ENCODE peak calls at places on chromosomes 1 and 21, in nine cellular contexts. B is adrenal gland, T is sigmoid colon, V is OCI-LY7, M is endodermal cell, A is neural progenitor cell, K is fibroblast of lung, Q is heart right ventricle, L is left ventricle myocardium inferior. I is an unnamed sample.
A peak's percentile ranks its signal among the peaks of the same experiment; 100 is the strongest.

GRCh38 chr1:152309955-152310354 is 15.1 kb downstream of the FLG start:
- DNase-seq in A (no peak), K (no peak), T (peak; percentile 55), V (no peak), M (no peak), L (no peak), B (no peak), Q (no peak), I (no peak)

GRCh38 chr21:39715804-39716397 is 29.1 kb upstream of the IGSF5 start:
- DNase-seq in A (peak; percentile 72), M (peak; percentile 76), Q (peak; percentile 16), V (peak; percentile 60), L (peak; percentile 31), K (peak; percentile 21), B (peak; percentile 55), T (peak; percentile 68), I (peak; percentile 45)

GRCh38 chr1:40531381-40532061 is at the start of gene ZNF684:
- DNase-seq in L (peak; percentile 85), B (peak; percentile 96), K (peak; percentile 97), V (peak; percentile 95), T (peak; percentile 94), A (peak; percentile 93), Q (peak; percentile 77), M (peak; percentile 94), I (peak; percentile 95)

GRCh38 chr1:116448785-116449385 is 75.8 kb downstream of the ATP1A1 start:
- DNase-seq in M (no peak), A (no peak), V (no peak), T (no peak), B (no peak), L (no peak), Q (no peak), K (no peak), I (peak; percentile 56)

GRCh38 chr1:3669421-3669821 is 17.1 kb downstream of the TP73 start:
- DNase-seq in B (no peak), L (peak; percentile 20), V (no peak), M (peak; percentile 45), A (no peak), Q (no peak), K (no peak), T (peak; percentile 43), I (no peak)

GRCh38 chr1:203649551-203650011 is 22.9 kb downstream of the ATP2B4 start:
- DNase-seq in M (no peak), B (no peak), Q (no peak), L (no peak), V (no peak), A (no peak), T (no peak), K (no peak), I (no peak)

GRCh38 chr1:228154685-228155571 is 5.2 kb downstream of the GJC2 start:
- DNase-seq in T (peak; percentile 56), A (no peak), L (peak; percentile 11), K (no peak), Q (no peak), V (no peak), B (peak; percentile 11), M (no peak), I (no peak)

GRCh38 chr1:185017966-185018365 is 27.4 kb upstream of the RNF2 start:
- DNase-seq in B (no peak), M (no peak), T (no peak), V (no peak), A (no peak), K (no peak), Q (no peak), L (no peak), I (no peak)

GRCh38 chr1:42038261-42038660 is 114.9 kb upstream of the GUCA2B start:
- DNase-seq in A (no peak), L (no peak), K (no peak), Q (no peak), B (no peak), M (no peak), T (no peak), V (no peak), I (no peak)

GRCh38 chr1:66217021-66217420 is 316.9 kb upstream of the SGIP1 start:
- DNase-seq in K (peak; percentile 90), T (no peak), V (no peak), B (no peak), Q (no peak), L (no peak), A (no peak), M (no peak), I (no peak)

GRCh38 chr1:234997201-234998173 is 131.2 kb downstream of the TOMM20 start:
- DNase-seq in Q (peak; percentile 97), L (peak; percentile 98), V (no peak), T (peak; percentile 100), A (no peak), B (peak; percentile 100), K (peak; percentile 99), M (peak; percentile 44), I (peak; percentile 99)

GRCh38 chr1:63663301-63663700 is 70.1 kb downstream of the PGM1 start:
- DNase-seq in L (no peak), M (no peak), T (no peak), K (peak; percentile 72), V (no peak), B (no peak), A (no peak), Q (no peak), I (peak; percentile 40)

GRCh38 chr1:246632584-246633168 is 66.4 kb downstream of the CNST start:
- DNase-seq in V (no peak), L (no peak), K (peak; percentile 97), M (no peak), Q (no peak), T (no peak), B (no peak), A (peak; percentile 8), I (peak; percentile 29)

GRCh38 chr1:166089804-166090203 is 77.0 kb downstream of the FAM78B start:
- DNase-seq in V (no peak), B (no peak), K (no peak), M (peak; percentile 37), Q (no peak), T (no peak), A (no peak), L (no peak), I (no peak)

DNA sequence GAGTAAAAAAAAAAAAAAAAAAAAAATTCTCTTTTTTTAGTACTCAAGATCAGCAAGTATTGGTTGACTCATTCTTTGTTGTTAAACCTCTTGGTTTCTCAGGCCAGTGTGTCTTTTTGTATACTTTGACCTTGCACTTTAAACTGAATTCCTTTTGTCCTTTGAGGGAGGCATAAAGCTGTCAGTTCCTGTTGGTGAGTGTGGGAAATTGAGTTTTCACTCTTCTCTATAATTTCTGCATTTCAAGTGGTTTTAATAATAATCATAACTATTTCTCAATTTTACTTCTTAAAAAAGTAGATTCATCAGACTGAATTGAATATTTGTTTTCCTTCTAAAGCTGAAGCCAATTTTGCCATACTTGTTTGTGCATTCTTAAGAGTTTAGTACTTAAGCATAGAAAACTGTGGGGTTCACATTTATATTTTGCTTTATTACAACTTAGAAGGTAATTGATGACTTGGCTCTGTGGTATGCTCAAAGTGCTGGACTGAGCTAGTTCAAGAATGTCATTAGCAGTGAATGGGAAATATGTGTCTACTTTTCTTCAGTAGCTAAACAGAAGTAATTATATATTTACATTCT is 43.4 kb downstream of the ITSN1 start:
- DNase-seq in V (no peak), K (peak; percentile 88), A (no peak), T (no peak), M (no peak), B (no peak), L (no peak), Q (no peak), I (peak; percentile 41)
- H3K4me3 ChIP-seq in V (no peak overlapping the region), K (no peak overlapping the region), A (no peak overlapping the region), T (no peak overlapping the region), M (no peak overlapping the region), B (peak overlapping the region; percentile 27), L (no peak overlapping the region), Q (no peak overlapping the region), I (no peak overlapping the region)

DNA sequence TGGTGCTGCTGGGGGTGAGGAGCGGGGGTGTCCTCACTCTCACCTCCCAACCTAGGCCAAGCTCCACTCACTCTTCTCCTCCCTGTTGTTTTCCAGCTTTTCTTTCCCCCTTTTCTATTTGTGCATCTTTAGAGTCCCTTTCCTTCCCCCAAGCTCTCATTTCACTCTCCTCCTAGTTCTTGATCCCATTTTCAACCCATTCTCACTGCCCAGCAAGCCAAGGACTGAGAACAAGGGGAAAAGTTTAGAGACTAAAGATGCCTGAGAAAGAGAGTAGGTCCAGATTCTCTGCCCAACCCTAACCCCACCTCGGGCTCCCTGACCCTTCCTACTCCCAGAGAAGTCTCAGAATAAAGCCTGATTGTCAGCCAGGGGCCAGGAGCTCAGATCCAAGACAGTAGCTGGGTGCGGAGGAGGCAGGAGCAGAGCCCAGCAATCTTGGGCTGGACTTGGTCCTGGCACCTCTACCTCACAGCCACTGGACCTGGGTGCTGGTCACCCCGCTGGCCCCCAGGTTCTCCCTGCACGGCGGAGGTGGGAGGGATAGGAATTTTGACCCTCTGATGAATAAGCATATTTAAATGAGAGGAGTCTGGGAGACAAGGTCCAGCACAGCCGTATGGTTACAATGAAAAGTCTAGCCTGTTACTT is 8.4 kb upstream of the CFAP45 start:
- DNase-seq in A (no peak), V (no peak), M (no peak), T (peak; percentile 51), Q (no peak), B (no peak), L (no peak), K (no peak), I (no peak)
- TF ChIP-seq CTCF in A (no peak), V (no peak), M (no peak), T (no peak), Q (no peak), B (no peak), L (no peak), K (no peak), I (no peak)

DNA sequence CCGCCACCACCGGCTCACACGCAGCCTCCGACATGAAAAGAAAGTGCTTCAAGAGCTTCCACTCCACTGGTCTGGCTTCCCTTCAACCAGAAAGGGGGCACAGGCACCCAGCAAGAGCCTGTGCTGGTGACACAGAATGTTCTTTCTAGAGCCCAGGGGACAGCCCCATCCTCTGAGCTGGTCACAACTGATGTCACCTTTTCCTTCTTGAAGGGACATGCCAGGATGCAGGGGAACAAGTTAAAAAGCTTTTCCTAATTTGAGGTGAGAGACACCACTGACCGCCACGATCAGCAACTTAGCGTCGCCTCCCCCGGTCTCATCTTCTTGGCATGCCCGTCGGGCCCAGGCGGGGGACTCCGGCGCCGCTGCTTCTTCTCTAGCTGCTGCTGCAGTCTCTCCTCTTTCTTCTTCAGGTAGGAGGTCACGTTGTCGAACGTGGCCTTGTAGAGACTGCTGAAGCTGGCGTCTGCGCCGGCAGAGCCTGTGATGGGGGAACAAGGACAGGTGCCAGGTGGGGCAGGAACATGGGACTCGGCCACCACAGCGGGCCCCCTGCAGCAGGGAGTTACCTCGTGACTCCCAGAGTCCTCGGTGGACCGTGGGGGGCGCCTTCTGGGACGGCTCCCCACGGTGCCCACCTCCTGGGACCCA is 29.5 kb downstream of the WDR4 start:
- DNase-seq in M (no peak), B (no peak), Q (no peak), K (no peak), T (no peak), V (no peak), A (no peak), L (no peak), I (no peak)
- H3K36me3 ChIP-seq in M (peaks cover 84% of the 10 kb centered on the region), B (no peaks in the 10 kb centered on the region), Q (peaks cover 91% of the 10 kb centered on the region), K (peaks cover 40% of the 10 kb centered on the region), T (peaks cover 34% of the 10 kb centered on the region), V (peaks cover 95% of the 10 kb centered on the region), A (no peaks in the 10 kb centered on the region), L (peaks cover 83% of the 10 kb centered on the region), I (peaks cover 60% of the 10 kb centered on the region)

DNA sequence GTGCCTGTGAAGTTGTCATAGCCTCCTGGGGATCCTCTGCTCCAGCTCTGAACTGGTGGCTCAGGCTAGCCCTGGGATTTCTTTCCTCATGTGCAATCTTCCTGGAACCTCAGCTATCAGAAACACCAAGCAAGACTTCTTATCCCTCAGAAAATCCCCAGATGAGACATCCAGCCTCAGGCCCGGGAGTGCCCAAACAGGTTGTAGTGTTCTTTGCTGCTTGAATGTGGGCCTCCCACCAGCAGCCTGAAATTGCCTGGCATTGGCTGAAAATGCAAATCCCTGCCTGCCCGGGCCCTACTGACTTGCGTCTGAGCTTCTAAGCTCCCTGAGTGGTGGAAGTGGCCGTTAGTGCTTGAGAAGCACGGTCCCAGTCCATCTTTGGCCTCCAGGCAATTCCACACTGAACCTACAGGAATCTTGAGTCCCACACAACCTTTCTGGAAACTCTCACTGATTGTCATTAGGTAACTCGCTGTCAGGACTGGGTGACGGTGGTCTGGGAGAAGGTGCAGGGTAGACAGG is 146.8 kb downstream of the ZBTB18 start:
- DNase-seq in Q (no peak), B (no peak), A (no peak), M (no peak), K (peak; percentile 8), V (no peak), T (no peak), L (no peak), I (no peak)
- H3K4me3 ChIP-seq in Q (no peak overlapping the region), B (no peak overlapping the region), A (no peak overlapping the region), M (no peak overlapping the region), K (no peak overlapping the region), V (no peak overlapping the region), T (no peak overlapping the region), L (no peak overlapping the region), I (no peak overlapping the region)